ENCODE peak calls at places on chromosomes 5 and 9, in five cellular contexts. Q, O, V, H and K are unnamed samples.

GRCh38 chr9:24766081-24766480 is 220.4 kb upstream of the IZUMO3 start:
- DNase-seq in Q (no peak), O (no peak), V (no peak), H (no peak), K (no peak)

GRCh38 chr9:135512904-135513303 is 8.3 kb upstream of the LCN1 start:
- DNase-seq in Q (no peak), O (no peak), V (no peak), H (no peak), K (no peak)

GRCh38 chr5:77316871-77317661 is 106.6 kb downstream of the PDE8B start:
- DNase-seq in Q (no peak), O (no peak), V (no peak), H (no peak), K (no peak)

GRCh38 chr5:16602182-16602581 is 14.6 kb downstream of the RETREG1 start:
- DNase-seq in Q (no peak), O (no peak), V (no peak), H (no peak), K (no peak)

GRCh38 chr9:130378875-130379648 is 65.7 kb upstream of the ASS1 start:
- DNase-seq in Q (no peak), O (no peak), V (no peak), H (no peak), K (no peak)

GRCh38 chr5:148884339-148885020 is 58.1 kb downstream of the ADRB2 start:
- DNase-seq in Q (no peak), O (no peak), V (no peak), H (no peak), K (no peak)

GRCh38 chr9:38277601-38278200 is 114.8 kb upstream of the ALDH1B1 start:
- DNase-seq in Q (no peak), O (no peak), V (no peak), H (no peak), K (no peak)

GRCh38 chr9:127963359-127964064 is 17.3 kb downstream of the EEIG1 start:
- DNase-seq in Q (no peak), O (no peak), V (no peak), H (no peak), K (no peak)

GRCh38 chr5:150001660-150002493 is 1.3 kb downstream of the HMGXB3 start:
- DNase-seq in Q (peak), O (peak), V (peak), H (no peak), K (peak)

GRCh38 chr5:116600876-116601275 is 26.3 kb upstream of the SEMA6A start:
- DNase-seq in Q (no peak), O (no peak), V (no peak), H (no peak), K (no peak)

GRCh38 chr5:133319244-133319643 is 267.4 kb downstream of the HSPA4 start:
- DNase-seq in Q (no peak), O (no peak), V (no peak), H (no peak), K (no peak)

GRCh38 chr9:92180669-92181181 is 65.5 kb upstream of the SPTLC1 start:
- DNase-seq in Q (no peak), O (no peak), V (no peak), H (no peak), K (peak)

GRCh38 chr5:133245191-133246052 is 193.6 kb downstream of the HSPA4 start:
- DNase-seq in Q (no peak), O (no peak), V (peak), H (no peak), K (no peak)

GRCh38 chr5:10464173-10464572 is 22.5 kb downstream of the ROPN1L start:
- DNase-seq in Q (no peak), O (no peak), V (no peak), H (no peak), K (no peak)

GRCh38 chr5:124860271-124860670 is 113.8 kb upstream of the ZNF608 start:
- DNase-seq in Q (no peak), O (no peak), V (no peak), H (no peak), K (no peak)

GRCh38 chr5:55062039-55062779 is 38.2 kb downstream of the GZMK start:
- DNase-seq in Q (no peak), O (no peak), V (no peak), H (no peak), K (no peak)

GRCh38 chr5:60382761-60383160 is 317.2 kb downstream of the DEPDC1B start:
- DNase-seq in Q (no peak), O (peak), V (peak), H (no peak), K (peak)

GRCh38 chr5:179326176-179326997 is 18.9 kb downstream of the ADAMTS2 start:
- DNase-seq in Q (no peak), O (no peak), V (no peak), H (no peak), K (no peak)

GRCh38 chr9:138049085-138049778 is 171.7 kb downstream of the CACNA1B start:
- DNase-seq in Q (peak), O (no peak), V (no peak), H (no peak), K (no peak)

GRCh38 chr9:130193119-130193518 is 20.9 kb downstream of the NCS1 start:
- DNase-seq in Q (no peak), O (no peak), V (no peak), H (no peak), K (no peak)

GRCh38 chr9:131672451-131672850 is 67.4 kb downstream of the RAPGEF1 start:
- DNase-seq in Q (no peak), O (no peak), V (no peak), H (no peak), K (no peak)

GRCh38 chr5:166074839-166075481 is 2216.5 kb upstream of the WWC1 start:
- DNase-seq in Q (no peak), O (no peak), V (no peak), H (no peak), K (no peak)

GRCh38 chr5:132322266-132322665 is 28.1 kb downstream of the SLC22A4 start:
- DNase-seq in Q (no peak), O (no peak), V (no peak), H (no peak), K (no peak)

GRCh38 chr5:140926903-140927573 is 939 bp downstream of the PCDHAC1 start:
- DNase-seq in Q (no peak), O (no peak), V (peak), H (no peak), K (no peak)

GRCh38 chr9:77710965-77711657 is 63.0 kb upstream of the GNA14 start:
- DNase-seq in Q (no peak), O (no peak), V (no peak), H (no peak), K (no peak)

GRCh38 chr5:74762599-74762998 is 4.3 kb downstream of the GFM2 start:
- DNase-seq in Q (no peak), O (no peak), V (peak), H (no peak), K (no peak)

GRCh38 chr5:107058239-107058638 is 612.5 kb downstream of the EFNA5 start:
- DNase-seq in Q (no peak), O (no peak), V (peak), H (no peak), K (no peak)

GRCh38 chr5:149030392-149030791 is 32.5 kb downstream of the SH3TC2 start:
- DNase-seq in Q (no peak), O (no peak), V (no peak), H (no peak), K (no peak)

GRCh38 chr9:84513981-84514380 is 155.5 kb upstream of the NTRK2 start:
- DNase-seq in Q (no peak), O (no peak), V (no peak), H (no peak), K (no peak)

GRCh38 chr9:133154097-133154989 is 9.4 kb downstream of the GBGT1 start:
- DNase-seq in Q (no peak), O (no peak), V (no peak), H (no peak), K (no peak)